ENCODE peak calls at places on chromosomes 1 and 21, in four cellular contexts. Q is mesendoderm, T is MM.1S, A is heart right ventricle. P is an unnamed sample.

GRCh38 chr1:113930499-113931161 is 1.5 kb downstream of the HIPK1 start:
- DNase-seq in Q (peak; percentile 72), T (peak; percentile 37), A (no peak), P (peak; percentile 82)

GRCh38 chr1:209850342-209850979 is 22.7 kb downstream of the UTP25 start:
- DNase-seq in Q (peak; percentile 64), A (peak; percentile 34), T (peak; percentile 37), P (no peak)

GRCh38 chr21:42149656-42150457 is 69.1 kb upstream of the ABCG1 start:
- DNase-seq in Q (no peak), T (no peak), A (no peak), P (no peak)

GRCh38 chr21:34743831-34744230 is 75.0 kb downstream of the CLIC6 start:
- DNase-seq in A (no peak), T (no peak), Q (no peak), P (no peak)

GRCh38 chr1:240803151-240803550 is 191.2 kb upstream of the GREM2 start:
- DNase-seq in A (no peak), Q (no peak), T (no peak), P (no peak)

GRCh38 chr1:217953922-217954321 is 322.8 kb downstream of the SPATA17 start:
- DNase-seq in A (no peak), T (no peak), Q (no peak), P (no peak)

GRCh38 chr21:44892536-44893277 is 19.2 kb upstream of the PTTG1IP start:
- DNase-seq in T (peak; percentile 56), A (peak; percentile 74), Q (peak; percentile 45), P (peak; percentile 67)

GRCh38 chr1:24117722-24118409 is 5.9 kb upstream of the MYOM3 start:
- DNase-seq in A (no peak), T (no peak), Q (no peak), P (no peak)

GRCh38 chr1:36248250-36248894 is 24.1 kb downstream of the THRAP3 start:
- DNase-seq in T (no peak), A (no peak), Q (peak; percentile 49), P (no peak)

GRCh38 chr1:41046347-41046775 is 24.8 kb upstream of the SLFNL1 start:
- DNase-seq in A (no peak), Q (no peak), T (no peak), P (no peak)

GRCh38 chr1:100362821-100363466 is 10.6 kb downstream of the CDC14A start:
- DNase-seq in T (no peak), Q (peak; percentile 84), A (no peak), P (no peak)

GRCh38 chr1:170592591-170593111 is 60.7 kb downstream of the GORAB start:
- DNase-seq in A (no peak), Q (no peak), T (no peak), P (no peak)

GRCh38 chr1:50873458-50874187 is 86.4 kb downstream of the FAF1 start:
- DNase-seq in T (peak; percentile 73), Q (peak; percentile 91), A (peak; percentile 15), P (peak; percentile 17)

GRCh38 chr1:2268285-2269056 is 40.4 kb downstream of the SKI start:
- DNase-seq in T (no peak), Q (no peak), A (no peak), P (no peak)

GRCh38 chr21:33388188-33388587 is 15.0 kb upstream of the IFNGR2 start:
- DNase-seq in Q (no peak), A (no peak), T (no peak), P (no peak)

GRCh38 chr1:224894915-224895314 is 34.6 kb upstream of the DNAH14 start:
- DNase-seq in Q (peak; percentile 79), T (no peak), A (no peak), P (no peak)

GRCh38 chr1:79745928-79746327 is 739.4 kb upstream of the ADGRL4 start:
- DNase-seq in A (no peak), T (no peak), Q (no peak), P (no peak)

GRCh38 chr21:31156662-31157061 is 118.4 kb upstream of the KRTAP19-8 start:
- DNase-seq in T (no peak), A (no peak), Q (no peak), P (no peak)

GRCh38 chr1:55893155-55893554 is 678.0 kb upstream of the USP24 start:
- DNase-seq in Q (peak; percentile 77), A (no peak), T (peak; percentile 71), P (no peak)

GRCh38 chr1:40257688-40258444 is at the start of gene ZMPSTE24:
- DNase-seq in A (peak; percentile 93), Q (peak; percentile 99), T (peak; percentile 97), P (peak; percentile 95)

GRCh38 chr1:29162476-29163138 is 19.1 kb downstream of the SRSF4 start:
- DNase-seq in T (no peak), A (peak; percentile 29), Q (no peak), P (no peak)

GRCh38 chr21:35850029-35850428 is 210.3 kb downstream of the SETD4 start:
- DNase-seq in Q (no peak), T (peak; percentile 38), A (no peak), P (no peak)

GRCh38 chr1:177921590-177921989 is 48.3 kb downstream of the SEC16B start:
- DNase-seq in A (no peak), T (no peak), Q (no peak), P (no peak)

GRCh38 chr1:108963052-108963686 is at the start of gene CLCC1:
- DNase-seq in Q (peak; percentile 94), A (peak; percentile 91), T (peak; percentile 89), P (peak; percentile 89)

GRCh38 chr1:228992044-228992443 is 256.8 kb downstream of the RHOU start:
- DNase-seq in A (no peak), Q (no peak), T (no peak), P (no peak)

GRCh38 chr1:44012941-44013609 is 18.2 kb downstream of the SLC6A9 start:
- DNase-seq in Q (no peak), A (no peak), T (no peak), P (no peak)

GRCh38 chr1:71351438-71351837 is 270.6 kb upstream of the ZRANB2 start:
- DNase-seq in A (no peak), Q (no peak), T (no peak), P (no peak)

GRCh38 chr1:85857991-85858390 is 149.8 kb upstream of the ZNHIT6 start:
- DNase-seq in A (no peak), Q (no peak), T (no peak), P (no peak)

GRCh38 chr1:221030121-221030649 is 150.9 kb downstream of the HLX start:
- DNase-seq in A (no peak), Q (no peak), T (no peak), P (no peak)

GRCh38 chr1:43421976-43422750 is 31.6 kb downstream of the HYI start:
- DNase-seq in Q (no peak), T (no peak), A (no peak), P (no peak)

GRCh38 chr1:46495778-46496177 is 6.1 kb downstream of the DMBX1 start:
- DNase-seq in T (no peak), A (no peak), Q (no peak), P (no peak)

GRCh38 chr1:46494910-46495309 is 5.3 kb downstream of the DMBX1 start:
- DNase-seq in Q (no peak), T (no peak), A (no peak), P (no peak)

GRCh38 chr1:46497665-46498064 is 8.0 kb downstream of the DMBX1 start:
- DNase-seq in Q (no peak), A (no peak), T (no peak), P (no peak)

GRCh38 chr1:46497020-46497419 is 7.4 kb downstream of the DMBX1 start:
- DNase-seq in T (no peak), A (no peak), Q (no peak), P (no peak)

GRCh38 chr1:46496505-46496904 is 6.9 kb downstream of the DMBX1 start:
- DNase-seq in A (no peak), T (no peak), Q (no peak), P (no peak)
- H3K27me3 ChIP-seq in A (peaks cover 54% of the 10 kb centered on the region), T (peaks cover 44% of the 10 kb centered on the region), Q (peaks cover 37% of the 10 kb centered on the region), P (peaks cover 3% of the 10 kb centered on the region)

GRCh38 chr1:67879485-67879884 is 46.2 kb upstream of the GNG12 start:
- DNase-seq in T (no peak), Q (no peak), A (no peak), P (no peak)
- H3K4me1 ChIP-seq in T (no peaks in the 10 kb centered on the region), Q (no peaks in the 10 kb centered on the region), A (peaks cover 10% of the 10 kb centered on the region), P (no peaks in the 10 kb centered on the region)

GRCh38 chr1:164560504-164560903 is 1.5 kb downstream of the PBX1 start:
- DNase-seq in A (no peak), Q (no peak), T (no peak), P (no peak)
- H3K4me3 ChIP-seq in A (peak overlapping the region; percentile 71), Q (peak overlapping the region; percentile 84), T (peak overlapping the region; percentile 71), P (no peak overlapping the region)

GRCh38 chr1:1181938-1182410 is 8.3 kb downstream of the TTLL10 start:
- DNase-seq in A (no peak), Q (no peak), T (no peak), P (no peak)

GRCh38 chr1:1178794-1179331 is 5.2 kb downstream of the TTLL10 start:
- DNase-seq in Q (no peak), T (no peak), A (peak; percentile 9), P (no peak)

GRCh38 chr1:1181129-1181937 is 7.7 kb downstream of the TTLL10 start:
- DNase-seq in A (peak; percentile 9), T (no peak), Q (no peak), P (no peak)

GRCh38 chr1:1179339-1179982 is 5.8 kb downstream of the TTLL10 start:
- DNase-seq in A (peak; percentile 9), T (no peak), Q (no peak), P (no peak)

GRCh38 chr1:1179983-1180861 is 6.5 kb downstream of the TTLL10 start:
- DNase-seq in Q (no peak), A (peak; percentile 11), T (no peak), P (no peak)
- H3K27me3 ChIP-seq in Q (no peaks in the 10 kb centered on the region), A (peaks cover 47% of the 10 kb centered on the region), T (peaks cover 90% of the 10 kb centered on the region), P (no peaks in the 10 kb centered on the region)

DNA sequence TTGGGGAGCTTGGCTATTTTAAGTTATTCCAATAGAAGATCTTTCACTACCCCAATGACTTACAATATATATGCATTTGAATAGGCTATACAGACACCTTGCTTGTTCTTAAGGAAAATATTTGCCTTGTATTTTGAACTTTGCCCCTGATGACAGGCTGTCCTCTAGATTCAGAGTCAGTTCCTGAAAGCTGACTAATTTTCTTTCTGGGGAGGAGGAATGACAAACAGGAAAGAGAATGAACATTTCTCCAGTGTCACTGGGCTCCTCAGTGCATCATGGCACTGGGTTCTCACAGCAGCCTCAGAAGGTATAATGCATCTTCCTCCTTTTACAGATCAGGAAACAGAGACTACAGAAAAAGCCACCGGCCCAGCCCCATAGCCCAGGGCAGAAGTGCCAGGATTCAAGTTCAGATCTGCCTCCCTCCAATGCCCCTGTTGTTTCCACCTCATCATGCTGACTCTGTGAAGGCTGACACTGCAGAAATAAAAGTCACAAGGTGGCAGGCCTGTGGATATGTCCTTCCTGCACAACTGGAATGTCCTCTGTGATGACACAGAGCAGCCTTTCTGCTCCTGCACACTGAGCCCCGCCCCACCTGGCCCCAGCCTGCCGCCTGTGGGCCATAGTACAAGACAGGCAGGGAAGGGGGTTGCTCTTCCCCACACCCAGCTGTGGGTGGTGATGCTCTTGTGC is 6.6 kb downstream of the TTC22 start:
- DNase-seq in T (no peak), Q (no peak), A (no peak), P (no peak)
- H3K4me1 ChIP-seq in T (peaks cover 6% of the 10 kb centered on the region), Q (no peaks in the 10 kb centered on the region), A (no peaks in the 10 kb centered on the region), P (peaks cover 14% of the 10 kb centered on the region)

P was measured in naive thymus-derived CD4-positive, alpha-beta T cell.